ENCODE peak calls at places on chromosomes 4 and X, in eight cellular contexts. L, D, Q, N, J, T, G and Z are unnamed samples.

GRCh38 chr4:80112236-80112635 is 39.2 kb upstream of the ANTXR2 start:
- DNase-seq in J (no peak), G (no peak), L (no peak), T (no peak), D (no peak), Q (no peak), N (peak), Z (peak)

GRCh38 chr4:76987685-76988084 is 38.1 kb downstream of the SEPTIN11 start:
- DNase-seq in N (no peak), Q (no peak), G (no peak), J (no peak), T (no peak), L (no peak), D (no peak), Z (no peak)

GRCh38 chr4:26069218-26069617 is 155.2 kb downstream of the SMIM20 start:
- DNase-seq in Q (no peak), G (peak), L (peak), J (peak), D (peak), N (no peak), T (peak), Z (no peak)

GRCh38 chr4:129526812-129527211 is 430.9 kb downstream of the C4orf33 start:
- DNase-seq in N (no peak), J (peak), D (no peak), G (peak), L (no peak), Q (no peak), T (no peak), Z (no peak)

GRCh38 chr4:64781737-64782326 is 372.6 kb upstream of the TECRL start:
- DNase-seq in T (no peak), L (peak), J (peak), G (peak), D (peak), N (no peak), Q (no peak), Z (no peak)

GRCh38 chr4:74037076-74037475 is 1.4 kb downstream of the CXCL3 start:
- DNase-seq in L (no peak), D (no peak), J (peak), N (no peak), T (no peak), Q (no peak), G (no peak), Z (no peak)

GRCh38 chr4:40471923-40472322 is 136.8 kb downstream of the CHRNA9 start:
- DNase-seq in Q (no peak), G (no peak), T (no peak), D (no peak), L (no peak), J (peak), N (no peak), Z (no peak)

GRCh38 chr4:82710202-82710929 is 88.2 kb downstream of the SCD5 start:
- DNase-seq in L (no peak), G (no peak), Q (no peak), N (no peak), T (no peak), J (no peak), D (no peak), Z (no peak)

GRCh38 chr4:149584703-149585102 is 230.9 kb downstream of the IQCM start:
- DNase-seq in J (no peak), L (no peak), T (no peak), G (peak), N (no peak), Q (no peak), D (peak), Z (no peak)

GRCh38 chr4:172850838-172851237 is 317.8 kb upstream of the GALNT7 start:
- DNase-seq in J (peak), N (no peak), T (no peak), L (no peak), D (peak), Q (peak), G (peak), Z (no peak)

GRCh38 chr4:74738756-74739155 is 55.6 kb downstream of the BTC start:
- DNase-seq in T (no peak), G (no peak), J (peak), D (no peak), L (no peak), Q (no peak), N (no peak), Z (no peak)

GRCh38 chr4:12734586-12734985 is 749.6 kb downstream of the RAB28 start:
- DNase-seq in L (no peak), Q (no peak), D (no peak), N (no peak), J (no peak), G (no peak), T (no peak), Z (no peak)

GRCh38 chr4:23368081-23368697 is 521.7 kb downstream of the PPARGC1A start:
- DNase-seq in D (no peak), G (no peak), J (peak), Q (no peak), L (no peak), T (no peak), N (no peak), Z (no peak)

GRCh38 chr4:176631611-176632010 is 161.1 kb downstream of the VEGFC start:
- DNase-seq in G (no peak), J (no peak), L (no peak), Q (no peak), N (no peak), T (no peak), D (no peak), Z (no peak)

GRCh38 chr4:153472122-153473037 is 6.2 kb downstream of the TMEM131L start:
- DNase-seq in G (no peak), J (no peak), D (no peak), T (peak), Q (no peak), L (peak), N (no peak), Z (no peak)

GRCh38 chrX:13688384-13688771 is 550 bp upstream of the RAB9A start:
- DNase-seq in T (no peak), L (no peak), N (no peak), Q (no peak), D (no peak), J (peak), G (no peak), Z (no peak)

GRCh38 chr4:153950100-153950979 is 161.5 kb upstream of the SFRP2 start:
- DNase-seq in T (no peak), D (peak), G (no peak), N (no peak), Q (no peak), J (peak), L (no peak), Z (no peak)

GRCh38 chrX:13851996-13852695 is 35.3 kb upstream of the GPM6B start:
- DNase-seq in Q (no peak), G (no peak), N (no peak), T (peak), D (no peak), J (peak), L (peak), Z (no peak)

GRCh38 chrX:49029876-49030275 is 13.3 kb downstream of the TFE3 start:
- DNase-seq in L (no peak), G (no peak), J (peak), N (peak), Q (no peak), D (no peak), T (no peak), Z (no peak)

GRCh38 chr4:76091052-76091451 is 16.5 kb downstream of the ART3 start:
- DNase-seq in J (no peak), N (no peak), Q (no peak), T (no peak), L (no peak), D (no peak), G (no peak), Z (no peak)

GRCh38 chr4:109434007-109434792 is 585 bp downstream of the SEC24B start:
- DNase-seq in D (peak), Q (no peak), G (peak), T (peak), J (peak), N (peak), L (peak), Z (no peak)

GRCh38 chrX:24371391-24371972 is 11.0 kb downstream of the SUPT20HL1 start:
- DNase-seq in Q (no peak), N (no peak), T (peak), J (peak), L (peak), G (peak), D (peak), Z (peak)

GRCh38 chrX:103791233-103791632 is 14.6 kb downstream of the PLP1 start:
- DNase-seq in L (no peak), D (no peak), G (no peak), Q (no peak), N (no peak), J (no peak), T (no peak), Z (no peak)

GRCh38 chrX:85590638-85591037 is 211.2 kb upstream of the POF1B start:
- DNase-seq in G (no peak), D (no peak), J (no peak), T (no peak), Q (no peak), L (no peak), N (no peak), Z (no peak)

GRCh38 chr4:73485085-73485484 is 3.5 kb downstream of the AFM start:
- DNase-seq in Q (no peak), D (no peak), N (no peak), G (no peak), L (no peak), J (no peak), T (no peak), Z (no peak)

GRCh38 chr4:30802622-30803323 is 82.6 kb downstream of the PCDH7 start:
- DNase-seq in L (no peak), Q (no peak), T (no peak), J (peak), G (peak), N (no peak), D (peak), Z (no peak)

GRCh38 chr4:153114771-153115321 is 89.4 kb upstream of the TRIM2 start:
- DNase-seq in J (peak), N (no peak), Q (no peak), L (no peak), G (no peak), D (peak), T (no peak), Z (no peak)

GRCh38 chr4:40349561-40350198 is 14.5 kb downstream of the CHRNA9 start:
- DNase-seq in D (peak), G (no peak), T (no peak), N (no peak), L (no peak), Q (no peak), J (peak), Z (no peak)

GRCh38 chr4:89752932-89753598 is 83.9 kb downstream of the SNCA start:
- DNase-seq in N (no peak), L (no peak), Q (peak), D (peak), J (no peak), G (no peak), T (no peak), Z (peak)

GRCh38 chr4:139153411-139154133 is 23.4 kb downstream of the ELF2 start:
- DNase-seq in G (no peak), N (no peak), D (no peak), L (no peak), T (no peak), Q (no peak), J (peak), Z (no peak)

GRCh38 chr4:23962462-23962861 is 72.6 kb upstream of the PPARGC1A start:
- DNase-seq in Q (no peak), L (no peak), D (no peak), N (no peak), J (no peak), G (no peak), T (no peak), Z (no peak)

GRCh38 chrX:72057844-72058243 is 73.9 kb downstream of the RTL5 start:
- DNase-seq in J (no peak), G (no peak), T (no peak), Q (no peak), N (no peak), D (no peak), L (no peak), Z (no peak)

GRCh38 chrX:20061869-20062254 is 54.8 kb downstream of the MAP7D2 start:
- DNase-seq in Q (no peak), D (peak), J (peak), N (no peak), G (no peak), L (no peak), T (no peak), Z (no peak)

GRCh38 chr4:127642169-127642568 is 9.4 kb downstream of the INTU start:
- DNase-seq in T (no peak), G (no peak), J (no peak), L (no peak), D (no peak), N (no peak), Q (no peak), Z (no peak)

GRCh38 chr4:186500721-186501304 is 54.6 kb downstream of the MTNR1A start:
- DNase-seq in N (no peak), T (no peak), G (peak), D (peak), J (no peak), Q (no peak), L (no peak), Z (no peak)

GRCh38 chr4:147355849-147356248 is 125.0 kb upstream of the EDNRA start:
- DNase-seq in Q (peak), D (peak), G (peak), T (no peak), J (peak), L (no peak), N (no peak), Z (no peak)

GRCh38 chr4:88189881-88190585 is 31.6 kb upstream of the ABCG2 start:
- DNase-seq in N (no peak), G (no peak), L (no peak), Q (no peak), T (no peak), D (no peak), J (no peak), Z (no peak)

GRCh38 chr4:137664416-137664815 is 132.1 kb upstream of the PCDH18 start:
- DNase-seq in J (no peak), N (no peak), L (no peak), Q (no peak), T (no peak), G (peak), D (peak), Z (no peak)

GRCh38 chr4:80201326-80202151 is 4.2 kb downstream of the PRDM8 start:
- DNase-seq in J (no peak), N (no peak), L (no peak), D (peak), T (no peak), G (peak), Q (no peak), Z (no peak)

GRCh38 chr4:10020871-10021676 is at the start of gene SLC2A9:
- DNase-seq in N (peak), J (no peak), L (no peak), G (no peak), D (no peak), Q (no peak), T (no peak), Z (no peak)

GRCh38 chr4:159384619-159385018 is 281.7 kb downstream of the RAPGEF2 start:
- DNase-seq in L (no peak), G (peak), J (no peak), D (peak), T (no peak), N (no peak), Q (no peak), Z (no peak)
- TF ChIP-seq CTCF in L (no peak), G (peak), J (no peak), D (peak), T (no peak), N (no peak), Q (peak), Z (no peak)

GRCh38 chr4:2354127-2354526 is 64.3 kb downstream of the ZFYVE28 start:
- DNase-seq in L (peak), D (no peak), G (peak), T (no peak), N (no peak), Q (no peak), J (no peak), Z (no peak)
- TF ChIP-seq CTCF in L (no peak), D (peak), G (peak), T (peak), N (no peak), Q (peak), J (peak), Z (peak)

GRCh38 chrX:140034916-140035315 is 69.6 kb upstream of the CXorf66 start:
- DNase-seq in L (peak), D (peak), J (peak), Q (no peak), T (no peak), N (no peak), G (peak), Z (no peak)
- TF ChIP-seq CTCF in L (peak), D (peak), J (peak), Q (peak), T (no peak), N (no peak), G (peak), Z (no peak)

DNA sequence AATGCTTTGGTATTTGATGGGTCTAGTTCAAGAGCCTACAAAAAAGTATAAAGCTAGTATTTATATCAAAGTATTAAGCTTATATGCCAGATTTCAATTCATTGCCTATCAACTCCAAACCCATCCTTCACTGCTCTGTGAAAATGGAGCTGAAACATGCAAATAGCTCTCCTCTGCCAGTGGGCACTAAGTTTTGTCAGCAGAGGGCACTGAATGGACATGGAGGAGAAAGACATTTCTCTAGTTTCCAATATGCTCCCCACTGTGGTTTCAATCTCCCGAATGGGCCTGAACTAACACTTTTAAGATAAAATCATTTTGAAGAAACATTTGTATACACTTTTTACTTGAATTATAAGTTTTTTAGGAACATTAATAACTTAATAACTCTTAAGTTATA is 12.4 kb downstream of the PPID start:
- DNase-seq in T (no peak), D (peak), N (no peak), Q (no peak), L (no peak), J (peak), G (peak), Z (no peak)
- TF ChIP-seq CTCF in T (peak), D (peak), N (peak), Q (peak), L (no peak), J (peak), G (peak), Z (peak)

GRCh38 chr4:159762672-159763071 is 659.8 kb downstream of the RAPGEF2 start:
- DNase-seq in N (no peak), G (no peak), T (no peak), L (no peak), D (no peak), Q (no peak), J (no peak), Z (no peak)

GRCh38 chr4:159768011-159768410 is 665.1 kb downstream of the RAPGEF2 start:
- DNase-seq in T (no peak), Q (no peak), G (no peak), J (no peak), L (no peak), N (no peak), D (peak), Z (no peak)

GRCh38 chr4:159765402-159765801 is 662.5 kb downstream of the RAPGEF2 start:
- DNase-seq in N (no peak), D (peak), J (peak), G (no peak), L (no peak), Q (no peak), T (no peak), Z (no peak)

GRCh38 chr4:159766241-159766640 is 663.4 kb downstream of the RAPGEF2 start:
- DNase-seq in G (peak), N (no peak), L (no peak), D (no peak), T (no peak), J (no peak), Q (no peak), Z (no peak)

GRCh38 chr4:159764343-159764952 is 661.6 kb downstream of the RAPGEF2 start:
- DNase-seq in L (peak), J (peak), T (peak), N (no peak), Q (no peak), D (peak), G (peak), Z (no peak)
- TF ChIP-seq CTCF in L (peak), J (peak), T (peak), N (peak), Q (no peak), D (peak), G (peak), Z (no peak)

GRCh38 chrX:152926279-152926678 is 28.4 kb downstream of the ZNF185 start:
- DNase-seq in T (peak), J (peak), N (no peak), G (peak), Q (no peak), L (peak), D (peak), Z (peak)
- TF ChIP-seq CTCF in T (peak), J (peak), N (peak), G (peak), Q (peak), L (peak), D (peak), Z (peak)

GRCh38 chr4:3196670-3197359 is 52.1 kb upstream of the MSANTD1 start:
- DNase-seq in D (no peak), J (no peak), T (no peak), N (no peak), G (no peak), L (no peak), Q (no peak), Z (no peak)

GRCh38 chr4:3192827-3193226 is 56.1 kb upstream of the MSANTD1 start:
- DNase-seq in N (no peak), J (no peak), D (no peak), G (no peak), T (no peak), Q (no peak), L (no peak), Z (no peak)

GRCh38 chr4:3190549-3190948 is 58.4 kb upstream of the MSANTD1 start:
- DNase-seq in J (no peak), G (no peak), N (no peak), T (no peak), Q (no peak), D (no peak), L (no peak), Z (no peak)

GRCh38 chr4:3192188-3192587 is 56.8 kb upstream of the MSANTD1 start:
- DNase-seq in G (no peak), Q (no peak), T (no peak), L (no peak), J (no peak), N (no peak), D (no peak), Z (no peak)

GRCh38 chr4:3193531-3194203 is 55.3 kb upstream of the MSANTD1 start:
- DNase-seq in N (no peak), D (peak), Q (no peak), J (peak), T (no peak), L (no peak), G (peak), Z (no peak)
- TF ChIP-seq CTCF in N (peak), D (peak), Q (peak), J (peak), T (no peak), L (no peak), G (peak), Z (peak)

GRCh38 chr4:157291071-157291470 is 70.5 kb downstream of the GRIA2 start:
- DNase-seq in D (no peak), G (peak), N (no peak), T (no peak), L (no peak), Q (no peak), J (peak), Z (no peak)
- TF ChIP-seq CTCF in D (no peak), G (no peak), N (no peak), T (no peak), L (no peak), Q (no peak), J (peak), Z (peak)

GRCh38 chr4:157172011-157172410 is 48.5 kb upstream of the GRIA2 start:
- DNase-seq in J (peak), L (no peak), T (no peak), D (peak), G (peak), N (no peak), Q (no peak), Z (no peak)
- TF ChIP-seq CTCF in J (peak), L (no peak), T (no peak), D (peak), G (peak), N (no peak), Q (peak), Z (peak)

GRCh38 chrX:112367065-112367464 is 284.5 kb upstream of the TRPC5 start:
- DNase-seq in Q (no peak), G (no peak), D (no peak), T (no peak), N (no peak), L (no peak), J (no peak), Z (no peak)

DNA sequence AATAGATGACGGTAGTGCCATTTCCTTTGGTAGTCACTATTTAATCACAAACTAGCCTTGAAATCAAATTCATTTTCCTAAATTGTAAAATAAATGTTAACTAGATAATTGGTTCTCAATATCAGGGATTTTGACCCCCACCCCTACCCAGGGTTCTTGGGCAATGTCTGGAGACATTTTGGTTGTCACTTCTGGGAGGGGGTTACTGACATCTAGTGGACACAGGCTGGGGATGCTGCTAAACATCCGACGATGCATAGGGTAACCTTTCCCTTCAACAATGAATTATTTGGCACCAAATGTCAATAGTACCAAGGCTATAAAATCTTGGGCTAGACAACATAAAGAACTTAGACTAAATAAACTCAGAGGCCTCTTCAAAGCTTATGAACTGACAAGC is 285.8 kb upstream of the TRPC5 start:
- DNase-seq in G (no peak), L (no peak), Q (no peak), D (no peak), J (no peak), N (no peak), T (no peak), Z (no peak)
- TF ChIP-seq CTCF in G (peak), L (peak), Q (peak), D (peak), J (peak), N (no peak), T (no peak), Z (no peak)